ENCODE peak calls at places on chromosome 18, in four cellular contexts. A is AG10803; I is CD8-positive, alpha-beta T cell; D is fibroblast of villous mesenchyme. T is an unnamed sample.

GRCh38 chr18:23388357-23388756 is 64.7 kb upstream of the RIOK3 start:
- DNase-seq in A (no peak), I (no peak), D (no peak), T (no peak)

GRCh38 chr18:42801706-42802105 is 313.8 kb downstream of the RIT2 start:
- DNase-seq in A (peak), I (no peak), D (peak), T (no peak)

GRCh38 chr18:8299054-8299708 is 310.1 kb upstream of the RAB12 start:
- DNase-seq in A (no peak), I (no peak), D (no peak), T (no peak)

GRCh38 chr18:45402485-45403056 is 212.7 kb upstream of the SLC14A2 start:
- DNase-seq in A (peak), I (no peak), D (no peak), T (no peak)

GRCh38 chr18:67261931-67262552 is 254.5 kb downstream of the DSEL start:
- DNase-seq in A (no peak), I (no peak), D (no peak), T (no peak)

GRCh38 chr18:79697976-79698375 is 18.4 kb downstream of the CTDP1 start:
- DNase-seq in A (no peak), I (no peak), D (no peak), T (no peak)

GRCh38 chr18:76412818-76413565 is 82.0 kb downstream of the ZNF516 start:
- DNase-seq in A (peak), I (no peak), D (peak), T (no peak)

GRCh38 chr18:8084160-8084559 is 517.0 kb downstream of the PTPRM start:
- DNase-seq in A (peak), I (no peak), D (peak), T (no peak)

GRCh38 chr18:13374468-13375301 is 156.1 kb downstream of the LDLRAD4 start:
- DNase-seq in A (no peak), I (no peak), D (no peak), T (no peak)

GRCh38 chr18:58392336-58393000 is 236.4 kb downstream of the ALPK2 start:
- DNase-seq in A (peak), I (no peak), D (peak), T (no peak)

GRCh38 chr18:525066-525797 is 24.7 kb upstream of the COLEC12 start:
- DNase-seq in A (peak), I (no peak), D (peak), T (no peak)

GRCh38 chr18:49690307-49690706 is 123.0 kb downstream of the ACAA2 start:
- DNase-seq in A (peak), I (no peak), D (peak), T (no peak)

GRCh38 chr18:45050712-45051639 is 370.3 kb downstream of the SETBP1 start:
- DNase-seq in A (peak), I (no peak), D (peak), T (no peak)

GRCh38 chr18:79290876-79291275 is 104.9 kb upstream of the NFATC1 start:
- DNase-seq in A (no peak), I (no peak), D (no peak), T (no peak)

GRCh38 chr18:63882333-63883141 is 5.0 kb upstream of the SERPINB2 start:
- DNase-seq in A (peak), I (no peak), D (peak), T (no peak)

GRCh38 chr18:9707381-9708056 is 582 bp upstream of the RAB31 start:
- DNase-seq in A (peak), I (no peak), D (peak), T (no peak)

GRCh38 chr18:45517181-45517741 is 98.0 kb upstream of the SLC14A2 start:
- DNase-seq in A (peak), I (no peak), D (peak), T (no peak)

GRCh38 chr18:8705941-8706544 is 687 bp downstream of the MTCL1 start:
- DNase-seq in A (no peak), I (no peak), D (no peak), T (no peak)

GRCh38 chr18:78611201-78611800 is 368.3 kb upstream of the SALL3 start:
- DNase-seq in A (no peak), I (no peak), D (no peak), T (no peak)

GRCh38 chr18:79717059-79717458 is 37.5 kb downstream of the CTDP1 start:
- DNase-seq in A (no peak), I (no peak), D (no peak), T (no peak)

GRCh38 chr18:22694954-22695353 is 238.2 kb upstream of the RBBP8 start:
- DNase-seq in A (peak), I (no peak), D (peak), T (no peak)

GRCh38 chr18:29012874-29013273 is 835.9 kb upstream of the CDH2 start:
- DNase-seq in A (no peak), I (no peak), D (no peak), T (no peak)

GRCh38 chr18:77096936-77097886 is 35.4 kb downstream of the MBP start:
- DNase-seq in A (no peak), I (no peak), D (no peak), T (no peak)

GRCh38 chr18:35042389-35043066 is 1.3 kb downstream of the MAPRE2 start:
- DNase-seq in A (no peak), I (no peak), D (no peak), T (no peak)

GRCh38 chr18:58793361-58793760 is 71.3 kb upstream of the ZNF532 start:
- DNase-seq in A (peak), I (no peak), D (peak), T (no peak)

GRCh38 chr18:23341383-23341782 is 111.7 kb upstream of the RIOK3 start:
- DNase-seq in A (peak), I (no peak), D (no peak), T (no peak)

GRCh38 chr18:63161728-63162195 is 157.8 kb downstream of the BCL2 start:
- DNase-seq in A (peak), I (peak), D (peak), T (peak)

GRCh38 chr18:59612461-59612860 is 84.8 kb downstream of the CCBE1 start:
- DNase-seq in A (peak), I (no peak), D (peak), T (no peak)

GRCh38 chr18:7485616-7486015 is 81.5 kb upstream of the PTPRM start:
- DNase-seq in A (no peak), I (no peak), D (no peak), T (no peak)

GRCh38 chr18:57125627-57126026 is 21.3 kb upstream of the BOD1L2 start:
- DNase-seq in A (no peak), I (no peak), D (no peak), T (no peak)

GRCh38 chr18:32607816-32608215 is 137.1 kb upstream of the GAREM1 start:
- DNase-seq in A (no peak), I (no peak), D (no peak), T (no peak)

GRCh38 chr18:74731097-74731496 is 133.4 kb downstream of the ZNF407 start:
- DNase-seq in A (peak), I (no peak), D (peak), T (no peak)

GRCh38 chr18:38330573-38330972 is 765.0 kb upstream of the CELF4 start:
- DNase-seq in A (no peak), I (no peak), D (no peak), T (no peak)

GRCh38 chr18:10306779-10307178 is 147.7 kb upstream of the APCDD1 start:
- DNase-seq in A (no peak), I (no peak), D (no peak), T (no peak)

GRCh38 chr18:78754311-78755043 is 225.1 kb upstream of the SALL3 start:
- DNase-seq in A (no peak), I (no peak), D (no peak), T (no peak)

GRCh38 chr18:26460449-26461091 is 87.8 kb downstream of the KCTD1 start:
- DNase-seq in A (peak), I (no peak), D (no peak), T (no peak)

GRCh38 chr18:45398448-45398847 is 216.8 kb upstream of the SLC14A2 start:
- DNase-seq in A (no peak), I (no peak), D (no peak), T (no peak)

GRCh38 chr18:39966275-39966674 is 1988.8 kb upstream of the PIK3C3 start:
- DNase-seq in A (no peak), I (no peak), D (no peak), T (no peak)

GRCh38 chr18:41395695-41396094 is 559.3 kb upstream of the PIK3C3 start:
- DNase-seq in A (no peak), I (no peak), D (no peak), T (no peak)

DNA sequence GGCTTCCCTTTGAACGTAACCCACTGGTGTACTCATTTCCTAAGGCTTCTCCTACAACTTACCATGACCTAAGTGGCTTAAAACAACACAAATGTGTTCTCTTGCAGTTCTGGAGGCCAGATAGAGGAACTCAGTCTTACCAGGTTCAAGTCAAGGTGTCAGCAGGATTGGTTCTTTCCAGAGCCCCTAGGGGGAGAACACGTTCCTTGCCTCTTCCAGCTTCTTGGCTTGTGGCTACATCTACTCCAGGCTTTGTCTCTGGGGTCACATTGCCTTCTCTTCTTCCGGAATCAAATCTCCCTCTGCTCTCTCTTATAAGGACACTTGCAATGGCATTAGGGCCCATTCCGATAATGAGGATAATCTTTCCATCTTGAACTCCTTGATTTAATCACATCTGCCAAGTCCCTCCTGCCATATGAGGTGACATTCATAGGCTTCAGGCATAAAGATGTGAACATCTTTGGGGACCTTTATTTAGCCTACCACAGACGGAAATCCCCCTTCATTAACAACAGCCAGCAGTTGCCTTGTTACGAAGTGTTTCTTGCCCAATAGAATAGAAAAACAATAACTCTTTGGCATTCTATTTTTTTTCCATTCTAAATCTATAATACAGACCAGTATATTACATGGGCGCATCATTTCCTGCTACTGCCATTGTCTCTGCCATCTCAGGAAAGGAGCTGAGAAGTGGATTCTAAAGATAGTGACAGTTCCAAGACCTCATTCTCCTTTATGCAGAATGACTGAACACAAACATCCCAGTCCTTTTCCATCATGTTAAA is 362.0 kb downstream of the ZNF521 start:
- DNase-seq in A (no peak), I (no peak), D (no peak), T (no peak)
- TF ChIP-seq CTCF in A (no peak), I (no peak), D (peak), T (no peak)

DNA sequence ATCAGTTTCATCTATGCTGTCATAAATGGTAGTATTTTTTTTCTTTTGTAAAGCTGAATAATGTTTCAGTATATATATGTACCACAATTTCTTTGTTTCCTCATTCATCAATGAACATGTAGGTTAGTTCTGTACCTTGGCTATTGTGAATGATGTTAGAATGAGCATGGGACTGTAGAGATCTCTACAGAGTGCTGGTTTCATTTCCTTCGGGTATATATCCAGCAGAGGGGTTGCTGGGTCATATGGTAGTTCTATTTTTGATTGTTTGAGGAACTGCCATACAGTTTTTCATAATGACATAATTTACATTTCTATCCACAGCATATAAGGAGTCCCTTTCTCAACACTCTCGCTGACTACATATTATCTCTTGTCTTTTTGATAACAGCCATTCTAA is 243.5 kb downstream of the CDH7 start:
- DNase-seq in A (no peak), I (no peak), D (no peak), T (no peak)
- TF ChIP-seq CTCF in A (no peak), I (no peak), D (no peak), T (no peak)

GRCh38 chr18:47422524-47422923 is 171.1 kb upstream of the SKOR2 start:
- DNase-seq in A (peak), I (no peak), D (no peak), T (no peak)
- TF ChIP-seq CTCF in A (peak), I (no peak), D (no peak), T (no peak)

GRCh38 chr18:3071676-3072075 is 58.7 kb upstream of the LPIN2 start:
- DNase-seq in A (no peak), I (no peak), D (no peak), T (no peak)
- TF ChIP-seq CTCF in A (no peak), I (no peak), D (no peak), T (no peak)

T was measured in CD14-positive monocyte.